ENCODE peak calls at places on chromosomes 11 and 22, in ten cellular contexts. S is mucosa of descending colon, X is cardiac muscle cell, E is prostate gland, G is IMR-90, P is mammary epithelial cell, U is neural progenitor cell, I is ovary, Y is body of pancreas, Z is endodermal cell. B is an unnamed sample.

GRCh38 chr22:19951351-19951750 is 9.7 kb upstream of the TXNRD2 start:
- DNase-seq in Z (peak; percentile 32), U (no peak), E (no peak), I (peak; percentile 72), P (no peak), X (no peak), S (no peak), G (no peak), Y (peak; percentile 62), B (peak; percentile 71)

GRCh38 chr11:130381317-130381716 is 47.1 kb downstream of the ADAMTS8 start:
- DNase-seq in U (no peak), Z (peak; percentile 66), Y (no peak), E (no peak), X (peak; percentile 45), G (no peak), S (no peak), I (no peak), P (no peak), B (no peak)

GRCh38 chr11:44269369-44270351 is 40.3 kb downstream of the ALX4 start:
- DNase-seq in S (no peak), P (no peak), E (no peak), G (peak; percentile 60), I (peak; percentile 55), Z (no peak), Y (no peak), X (no peak), U (no peak), B (no peak)

GRCh38 chr11:68677432-68677831 is 6.9 kb upstream of the GAL start:
- DNase-seq in S (no peak), X (no peak), G (peak; percentile 96), U (no peak), I (no peak), Y (peak; percentile 68), P (peak; percentile 75), Z (peak; percentile 93), E (no peak), B (peak; percentile 56)

GRCh38 chr11:132125855-132126841 is 755.7 kb downstream of the NTM start:
- DNase-seq in X (peak; percentile 20), S (peak; percentile 24), E (no peak), G (peak; percentile 26), I (no peak), Y (no peak), P (peak; percentile 35), U (peak; percentile 52), Z (peak; percentile 75), B (no peak)

GRCh38 chr22:38414009-38414395 is 41.0 kb downstream of the KCNJ4 start:
- DNase-seq in I (no peak), G (no peak), Y (no peak), Z (peak; percentile 38), P (no peak), S (no peak), U (no peak), E (no peak), X (no peak), B (peak; percentile 39)

GRCh38 chr11:111730871-111731591 is 35.2 kb downstream of the PPP2R1B start:
- DNase-seq in Y (peak; percentile 74), G (no peak), Z (no peak), U (no peak), P (peak; percentile 44), I (peak; percentile 66), E (peak; percentile 58), S (no peak), X (no peak), B (peak; percentile 91)

GRCh38 chr11:74288161-74288560 is 23.3 kb downstream of the P4HA3 start:
- DNase-seq in Z (no peak), I (no peak), P (peak; percentile 93), U (no peak), Y (no peak), G (peak; percentile 99), S (no peak), X (no peak), E (no peak), B (no peak)

GRCh38 chr11:76120513-76121081 is 85.7 kb downstream of the WNT11 start:
- DNase-seq in X (no peak), Z (peak; percentile 67), G (peak; percentile 29), S (peak; percentile 48), Y (no peak), E (no peak), P (no peak), U (peak; percentile 63), I (no peak), B (no peak)

GRCh38 chr11:102730036-102730815 is 5.5 kb upstream of the MMP8 start:
- DNase-seq in X (no peak), E (no peak), U (no peak), G (peak; percentile 57), Y (no peak), I (no peak), P (no peak), Z (no peak), S (no peak), B (no peak)

GRCh38 chr11:114171257-114172054 is 111.9 kb downstream of the ZBTB16 start:
- DNase-seq in S (no peak), G (no peak), X (peak; percentile 58), P (no peak), E (no peak), Z (no peak), I (peak; percentile 92), Y (peak; percentile 97), U (no peak), B (peak; percentile 96)

GRCh38 chr11:35304393-35304790 is 115.0 kb downstream of the SLC1A2 start:
- DNase-seq in I (no peak), Y (no peak), G (peak; percentile 88), Z (no peak), E (peak; percentile 64), U (no peak), S (no peak), X (no peak), P (peak; percentile 42), B (no peak)

GRCh38 chr11:35307221-35307621 is 112.1 kb downstream of the SLC1A2 start:
- DNase-seq in E (no peak), Z (no peak), G (no peak), U (no peak), S (no peak), I (no peak), Y (no peak), X (no peak), P (no peak), B (no peak)

GRCh38 chr11:35303596-35304392 is 115.6 kb downstream of the SLC1A2 start:
- DNase-seq in Y (peak; percentile 75), Z (no peak), X (no peak), S (peak; percentile 44), I (no peak), P (peak; percentile 18), E (peak; percentile 68), G (peak; percentile 79), U (no peak), B (peak; percentile 66)

GRCh38 chr11:35305670-35306382 is 113.5 kb downstream of the SLC1A2 start:
- DNase-seq in P (no peak), S (peak; percentile 50), Z (peak; percentile 80), U (peak; percentile 76), I (peak; percentile 9), G (peak; percentile 56), Y (no peak), X (peak; percentile 79), E (peak; percentile 16), B (no peak)

GRCh38 chr11:35304900-35305299 is 114.5 kb downstream of the SLC1A2 start:
- DNase-seq in S (no peak), P (no peak), I (no peak), E (no peak), G (no peak), X (no peak), U (no peak), Y (no peak), Z (no peak), B (no peak)
- TF ChIP-seq CTCF in S (no peak), P (no peak), I (no peak), E (no peak), G (no peak), X (no peak), U (no peak), Y (no peak), Z (no peak), B (no peak)

GRCh38 chr22:50025993-50026392 is 13.4 kb upstream of the IL17REL start:
- DNase-seq in P (no peak), X (no peak), U (no peak), G (no peak), E (no peak), I (no peak), Z (no peak), Y (no peak), S (no peak), B (no peak)
- H3K9me3 ChIP-seq in P (no peaks in the 10 kb centered on the region), X (no peaks in the 10 kb centered on the region), U (no peaks in the 10 kb centered on the region), G (no peaks in the 10 kb centered on the region), E (no peaks in the 10 kb centered on the region), I (no peaks in the 10 kb centered on the region), Z (no peaks in the 10 kb centered on the region), Y (no peaks in the 10 kb centered on the region), S (no peaks in the 10 kb centered on the region), B (no peaks in the 10 kb centered on the region)

DNA sequence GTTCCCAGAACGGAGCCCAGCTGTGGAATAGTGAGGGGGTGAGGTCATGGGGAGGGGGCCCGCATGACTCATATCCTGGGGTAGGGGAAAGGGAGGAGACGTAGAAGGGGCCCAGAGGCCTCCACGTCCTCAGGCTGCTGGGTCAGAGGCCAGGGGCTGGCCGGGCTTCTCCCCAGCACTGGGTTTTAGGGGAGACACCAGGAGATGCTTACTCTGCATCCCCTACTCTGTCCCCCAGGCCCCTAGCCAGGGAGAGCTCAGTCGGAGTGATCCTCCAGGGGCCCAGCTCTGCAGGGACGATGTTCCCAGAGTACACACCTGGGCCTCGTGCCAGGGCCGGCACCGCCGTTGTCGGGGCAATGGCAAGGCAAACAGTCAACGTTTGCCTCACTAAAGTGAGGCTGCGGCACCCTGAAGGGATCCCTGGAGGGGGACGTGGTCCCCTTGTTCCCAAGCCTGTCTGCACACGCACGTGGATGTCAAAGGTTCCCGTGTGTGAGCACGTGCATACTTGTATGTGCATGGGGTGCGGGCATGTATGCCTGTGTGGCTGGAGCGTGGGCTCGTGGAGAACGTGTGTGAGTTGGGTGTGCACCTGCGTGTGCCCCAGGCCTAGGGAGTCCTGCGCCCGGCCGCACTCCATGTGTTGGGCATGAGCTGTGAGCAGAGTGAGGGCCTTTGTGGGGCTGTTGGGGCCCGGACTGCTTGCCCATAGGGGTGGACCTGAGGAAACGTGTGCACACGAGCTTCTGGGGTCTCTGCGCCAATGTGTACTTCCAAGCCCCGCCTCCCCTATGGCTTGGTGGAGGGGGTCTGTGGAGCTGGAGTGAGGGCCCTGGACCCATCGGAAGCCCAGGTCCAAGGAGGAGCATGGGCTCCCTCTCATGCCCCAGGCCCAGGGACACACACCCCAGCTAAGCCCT is 14.2 kb downstream of the PRR33 start:
- DNase-seq in I (peak; percentile 60), G (no peak), S (no peak), U (no peak), Z (no peak), Y (peak; percentile 70), P (no peak), E (peak; percentile 33), X (no peak), B (peak; percentile 45)
- H3K4me1 ChIP-seq in I (peaks cover 2% of the 10 kb centered on the region), G (peaks cover 3% of the 10 kb centered on the region), S (peaks cover 11% of the 10 kb centered on the region), U (peaks cover under 1% of the 10 kb centered on the region), Z (no peaks in the 10 kb centered on the region), Y (peaks cover 27% of the 10 kb centered on the region), P (peaks cover 18% of the 10 kb centered on the region), E (no peaks in the 10 kb centered on the region), X (no peaks in the 10 kb centered on the region), B (no peaks in the 10 kb centered on the region)

DNA sequence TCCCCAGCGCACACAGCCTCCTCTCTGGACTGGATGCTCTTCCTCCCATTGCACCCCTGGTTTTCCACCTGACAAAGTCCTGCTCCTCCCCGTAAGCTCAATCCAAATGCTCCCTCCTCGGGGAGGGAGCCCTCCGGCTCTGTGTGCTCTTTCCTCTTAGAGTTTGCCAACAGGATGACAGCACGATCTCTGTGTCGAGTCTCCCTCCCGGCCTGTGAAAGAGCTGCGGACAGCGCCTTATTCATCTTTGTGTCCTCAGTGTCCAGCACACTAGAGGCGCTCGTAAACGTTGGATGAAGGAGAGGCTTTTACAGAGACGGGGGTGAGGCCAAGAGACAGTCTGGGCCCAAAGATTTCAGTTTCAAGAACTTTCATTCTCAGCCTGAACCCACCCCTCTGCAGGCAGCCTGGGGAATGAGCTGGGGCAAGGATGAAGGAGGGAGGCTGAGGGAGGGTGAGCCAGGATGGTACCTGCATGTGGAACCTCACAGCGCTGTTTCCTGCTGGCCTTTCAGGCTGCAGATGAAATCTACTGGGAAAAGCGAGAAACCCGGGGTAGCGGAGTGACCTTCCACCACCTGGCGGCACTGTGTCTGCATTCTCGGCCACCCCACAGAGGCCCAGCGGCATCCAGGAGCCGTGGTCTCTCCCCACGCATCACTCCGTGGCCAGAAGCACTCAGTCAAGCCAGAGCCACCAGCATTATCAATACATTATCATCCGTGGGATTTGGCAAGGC is 8.5 kb upstream of the TMPRSS4 start:
- DNase-seq in P (no peak), Z (peak; percentile 89), G (no peak), S (no peak), X (peak; percentile 42), Y (no peak), E (no peak), I (no peak), U (peak; percentile 57), B (no peak)
- TF ChIP-seq CTCF in P (no peak), Z (peak; percentile 77), G (no peak), S (no peak), X (peak; percentile 6), Y (no peak), E (no peak), I (no peak), U (peak; percentile 44), B (no peak)

B was measured in right lobe of liver.